ENCODE peak calls at places on chromosomes 13 and 19, in ten cellular contexts. Q is PC-9, C is IMR-90, X is stomach, R is AG10803, A is left lung, J is brain microvascular endothelial cell, G is NB4, E is endothelial cell, T is GM12864. W is an unnamed sample.

GRCh38 chr19:39448271-39448670 is 2.9 kb downstream of the SUPT5H start:
- DNase-seq in E (no peak), X (no peak), T (peak), R (peak), G (peak), J (peak), A (no peak), Q (peak), C (peak), W (no peak)

GRCh38 chr13:44497801-44498200 is 78.3 kb downstream of the TSC22D1 start:
- DNase-seq in R (no peak), C (no peak), G (no peak), T (no peak), A (no peak), E (no peak), Q (no peak), J (no peak), X (no peak), W (no peak)

GRCh38 chr19:50230379-50231351 is 27.2 kb downstream of the MYH14 start:
- DNase-seq in Q (no peak), A (no peak), T (no peak), C (no peak), G (peak), R (no peak), X (no peak), J (no peak), E (no peak), W (no peak)

GRCh38 chr13:52599037-52599852 is 43.0 kb upstream of the HNRNPA1L2 start:
- DNase-seq in X (no peak), G (no peak), J (peak), C (peak), Q (no peak), E (peak), T (no peak), A (no peak), R (peak), W (no peak)

GRCh38 chr19:22784051-22784450 is at the start of gene ZNF99:
- DNase-seq in Q (no peak), C (no peak), X (no peak), A (no peak), J (no peak), E (no peak), G (no peak), R (no peak), T (no peak), W (no peak)

GRCh38 chr13:111668451-111668850 is 348.0 kb downstream of the TEX29 start:
- DNase-seq in X (no peak), R (no peak), A (no peak), Q (no peak), E (no peak), J (no peak), T (no peak), G (no peak), C (no peak), W (no peak)

GRCh38 chr19:17339088-17339741 is 1.9 kb downstream of the GTPBP3 start:
- DNase-seq in R (no peak), A (peak), G (no peak), X (no peak), Q (no peak), C (no peak), E (no peak), T (no peak), J (no peak), W (peak)

GRCh38 chr13:20359335-20359734 is 127.2 kb upstream of the GJB6 start:
- DNase-seq in G (peak), E (no peak), R (peak), C (peak), X (no peak), J (peak), A (no peak), Q (peak), T (no peak), W (peak)

GRCh38 chr13:33090755-33091454 is 74.7 kb downstream of the KL start:
- DNase-seq in R (no peak), C (no peak), G (no peak), E (no peak), J (no peak), X (no peak), Q (no peak), A (no peak), T (no peak), W (no peak)

GRCh38 chr19:53086949-53087348 is 16.3 kb downstream of the ZNF160 start:
- DNase-seq in J (peak), R (peak), G (no peak), C (peak), X (no peak), A (no peak), E (peak), Q (no peak), T (no peak), W (no peak)

GRCh38 chr13:81778350-81778749 is 1437.4 kb upstream of the SPRY2 start:
- DNase-seq in T (no peak), J (no peak), R (no peak), C (no peak), Q (no peak), G (no peak), X (no peak), A (no peak), E (no peak), W (no peak)

GRCh38 chr19:42113641-42114348 is 18.5 kb downstream of the POU2F2 start:
- DNase-seq in C (peak), T (no peak), A (no peak), R (peak), E (peak), X (no peak), Q (peak), J (peak), G (peak), W (peak)

GRCh38 chr19:39498262-39499081 is at the start of gene DLL3:
- DNase-seq in J (peak), X (no peak), A (no peak), Q (no peak), T (no peak), G (peak), E (peak), R (no peak), C (peak), W (no peak)

GRCh38 chr13:44086389-44086788 is 206.7 kb downstream of the LACC1 start:
- DNase-seq in X (no peak), A (no peak), R (no peak), T (no peak), C (no peak), E (no peak), J (no peak), Q (no peak), G (no peak), W (no peak)

GRCh38 chr13:108533842-108534241 is 95.6 kb upstream of the MYO16 start:
- DNase-seq in J (no peak), R (no peak), Q (no peak), X (no peak), A (no peak), T (no peak), C (no peak), E (no peak), G (no peak), W (no peak)

GRCh38 chr19:4369888-4370260 is 26.5 kb downstream of the MPND start:
- DNase-seq in T (no peak), G (no peak), J (no peak), C (peak), E (peak), A (peak), Q (no peak), X (peak), R (peak), W (no peak)

GRCh38 chr13:50170447-50171037 is 155.3 kb downstream of the KCNRG start:
- DNase-seq in R (peak), A (no peak), J (no peak), G (peak), X (no peak), E (no peak), Q (no peak), C (peak), T (no peak), W (no peak)

GRCh38 chr13:76014618-76015315 is 378.6 kb downstream of the LMO7 start:
- DNase-seq in Q (no peak), C (peak), J (peak), T (no peak), G (no peak), X (no peak), R (peak), E (no peak), A (no peak), W (peak)

GRCh38 chr19:44003461-44004134 is 841 bp downstream of the ZNF230 start:
- DNase-seq in A (peak), T (no peak), G (peak), C (no peak), J (no peak), Q (no peak), X (no peak), R (no peak), E (no peak), W (peak)

GRCh38 chr13:46668906-46669525 is 116.0 kb downstream of the LRCH1 start:
- DNase-seq in A (no peak), T (no peak), G (no peak), C (no peak), E (no peak), J (no peak), R (no peak), X (no peak), Q (no peak), W (no peak)

GRCh38 chr13:46675016-46675415 is 121.9 kb downstream of the ESD start:
- DNase-seq in T (no peak), A (no peak), Q (no peak), R (no peak), C (no peak), X (no peak), J (no peak), E (no peak), G (no peak), W (no peak)

GRCh38 chr13:46676378-46676725 is 120.6 kb downstream of the ESD start:
- DNase-seq in E (no peak), J (no peak), G (peak), C (no peak), R (no peak), X (no peak), Q (no peak), T (no peak), A (no peak), W (no peak)

GRCh38 chr13:46668302-46668720 is 115.3 kb downstream of the LRCH1 start:
- DNase-seq in E (peak), T (no peak), J (peak), A (peak), G (no peak), X (no peak), R (peak), Q (no peak), C (peak), W (no peak)

DNA sequence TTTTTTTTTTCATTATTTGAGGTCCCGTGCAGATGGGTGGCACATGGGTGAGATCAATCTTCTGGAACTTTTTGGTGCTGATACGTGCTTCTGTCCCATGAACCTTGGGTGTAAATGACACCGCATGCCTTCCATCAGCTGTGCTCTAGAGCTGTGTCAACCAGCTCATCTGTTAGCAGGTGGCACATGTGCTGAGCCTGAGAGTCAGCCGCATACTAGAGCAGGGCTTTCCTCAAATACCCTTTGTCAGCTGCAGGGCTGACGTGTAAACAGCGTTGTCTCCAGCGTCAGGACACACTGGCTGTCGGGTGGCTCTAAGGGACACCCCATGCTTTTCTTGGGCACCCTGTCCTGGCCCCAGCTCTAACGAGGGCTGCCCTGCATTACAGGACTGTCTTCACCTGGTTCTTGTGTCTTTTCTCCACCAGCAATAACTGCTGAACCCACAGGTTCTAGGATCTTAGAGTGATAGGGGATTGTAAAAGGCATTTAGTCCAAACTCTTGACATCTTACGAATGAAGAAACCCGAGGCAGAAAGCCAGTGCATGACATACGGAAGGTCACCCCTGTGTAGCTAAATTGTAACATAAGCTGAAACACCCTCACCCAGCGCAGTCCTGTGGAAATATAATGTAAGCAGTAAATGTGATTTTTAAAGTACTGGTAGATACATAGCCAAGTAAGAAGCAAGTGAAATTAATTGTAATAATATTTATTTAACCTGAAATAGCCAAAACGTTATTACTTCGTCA is 119.5 kb downstream of the LRCH1 start:
- DNase-seq in R (no peak), G (no peak), Q (no peak), C (no peak), E (no peak), J (no peak), T (no peak), A (no peak), X (no peak), W (no peak)
- TF ChIP-seq CTCF in R (no peak), G (no peak), Q (no peak), C (no peak), E (no peak), J (no peak), T (no peak), A (no peak), X (no peak), W (no peak)

GRCh38 chr19:29875931-29876330 is 64.1 kb downstream of the CCNE1 start:
- DNase-seq in A (no peak), Q (no peak), J (no peak), X (no peak), C (no peak), T (no peak), E (no peak), R (no peak), G (no peak), W (no peak)

GRCh38 chr19:29873024-29873800 is 61.4 kb downstream of the CCNE1 start:
- DNase-seq in C (no peak), G (peak), Q (no peak), A (peak), E (peak), J (no peak), T (no peak), R (peak), X (peak), W (peak)

GRCh38 chr19:29873801-29874575 is 62.2 kb downstream of the CCNE1 start:
- DNase-seq in J (no peak), X (no peak), R (no peak), A (no peak), G (no peak), E (no peak), Q (no peak), C (no peak), T (no peak), W (no peak)

GRCh38 chr19:29871143-29871542 is 59.4 kb downstream of the CCNE1 start:
- DNase-seq in A (no peak), G (no peak), X (no peak), E (no peak), Q (peak), C (no peak), R (no peak), T (no peak), J (no peak), W (no peak)

GRCh38 chr19:29872224-29872731 is 60.5 kb downstream of the CCNE1 start:
- DNase-seq in R (no peak), E (peak), T (no peak), C (no peak), J (no peak), X (no peak), G (no peak), Q (no peak), A (no peak), W (no peak)
- TF ChIP-seq CTCF in R (peak), E (no peak), T (peak), C (peak), J (peak), X (no peak), G (no peak), Q (no peak), A (no peak), W (no peak)

GRCh38 chr13:29840585-29840984 is 9.8 kb downstream of the UBL3 start:
- DNase-seq in T (no peak), Q (no peak), G (no peak), J (no peak), C (no peak), A (no peak), E (no peak), X (no peak), R (no peak), W (no peak)

GRCh38 chr13:29830000-29830399 is 20.4 kb downstream of the UBL3 start:
- DNase-seq in T (no peak), G (no peak), J (no peak), A (no peak), X (no peak), E (no peak), R (no peak), C (no peak), Q (no peak), W (no peak)

GRCh38 chr13:29832899-29833298 is 17.5 kb downstream of the UBL3 start:
- DNase-seq in G (no peak), X (no peak), Q (no peak), T (no peak), J (no peak), R (no peak), E (no peak), C (no peak), A (no peak), W (no peak)

DNA sequence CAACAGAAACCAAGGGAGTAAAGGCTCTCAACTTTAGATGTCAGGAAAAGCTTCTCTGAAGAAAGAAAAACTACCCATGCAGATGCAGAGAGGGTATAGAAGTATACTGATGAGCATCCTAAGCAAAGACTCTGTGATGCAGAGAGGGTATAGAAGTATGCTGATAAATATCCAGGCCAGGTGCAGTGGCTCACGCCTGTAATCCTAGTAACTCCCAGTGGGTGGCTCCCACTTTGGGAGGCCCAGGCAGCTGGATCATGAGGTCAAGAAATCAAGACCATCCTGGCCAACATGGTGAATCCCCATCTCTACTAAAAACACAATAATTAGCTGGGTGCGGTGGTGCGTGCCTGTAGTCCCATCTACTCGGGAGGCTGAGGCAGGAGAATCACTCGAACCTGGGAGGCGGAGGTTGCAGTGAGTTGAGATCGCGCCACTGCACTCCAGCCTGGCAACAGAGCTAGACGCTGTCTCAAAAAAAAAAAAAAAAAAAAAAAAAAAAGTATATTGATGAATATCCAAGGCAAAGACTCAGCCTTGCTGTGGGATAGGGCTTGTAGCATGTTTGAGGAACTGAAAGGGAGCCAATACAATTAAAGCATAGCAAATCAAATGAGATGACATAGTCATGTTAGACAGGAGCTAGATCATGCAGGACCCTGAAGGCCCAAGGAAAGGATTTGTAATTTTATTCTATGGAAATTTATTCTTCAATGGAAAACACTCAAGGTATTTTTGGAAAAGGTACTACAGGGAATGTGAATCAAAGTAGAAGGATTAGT is 14.9 kb downstream of the UBL3 start:
- DNase-seq in G (no peak), Q (no peak), J (no peak), A (no peak), E (no peak), T (no peak), C (no peak), R (no peak), X (no peak), W (no peak)
- TF ChIP-seq CTCF in G (no peak), Q (no peak), J (no peak), A (no peak), E (no peak), T (no peak), C (no peak), R (no peak), X (no peak), W (no peak)

GRCh38 chr13:114100446-114101320 is 31.7 kb downstream of the RASA3 start:
- DNase-seq in X (no peak), T (no peak), J (no peak), C (no peak), A (peak), Q (no peak), R (peak), G (no peak), E (no peak), W (no peak)
- TF ChIP-seq CTCF in X (no peak), T (no peak), J (no peak), C (no peak), A (no peak), Q (no peak), R (no peak), G (no peak), E (no peak), W (no peak)

GRCh38 chr19:54462713-54463530 is 656 bp downstream of the LENG9 start:
- DNase-seq in G (peak), C (peak), Q (peak), A (peak), T (no peak), X (peak), E (peak), J (peak), R (peak), W (peak)

GRCh38 chr19:54462072-54462712 is 1.4 kb downstream of the LENG9 start:
- DNase-seq in E (no peak), C (no peak), A (no peak), G (no peak), X (peak), T (no peak), J (no peak), R (no peak), Q (peak), W (peak)

GRCh38 chr19:54464624-54465266 is 1.2 kb upstream of the LENG9 start:
- DNase-seq in C (peak), G (peak), T (peak), E (peak), X (peak), A (peak), Q (peak), R (peak), J (peak), W (peak)

GRCh38 chr19:54464044-54464623 is 556 bp upstream of the LENG9 start:
- DNase-seq in E (peak), T (peak), J (peak), A (peak), Q (peak), G (peak), X (peak), R (peak), C (peak), W (peak)

DNA sequence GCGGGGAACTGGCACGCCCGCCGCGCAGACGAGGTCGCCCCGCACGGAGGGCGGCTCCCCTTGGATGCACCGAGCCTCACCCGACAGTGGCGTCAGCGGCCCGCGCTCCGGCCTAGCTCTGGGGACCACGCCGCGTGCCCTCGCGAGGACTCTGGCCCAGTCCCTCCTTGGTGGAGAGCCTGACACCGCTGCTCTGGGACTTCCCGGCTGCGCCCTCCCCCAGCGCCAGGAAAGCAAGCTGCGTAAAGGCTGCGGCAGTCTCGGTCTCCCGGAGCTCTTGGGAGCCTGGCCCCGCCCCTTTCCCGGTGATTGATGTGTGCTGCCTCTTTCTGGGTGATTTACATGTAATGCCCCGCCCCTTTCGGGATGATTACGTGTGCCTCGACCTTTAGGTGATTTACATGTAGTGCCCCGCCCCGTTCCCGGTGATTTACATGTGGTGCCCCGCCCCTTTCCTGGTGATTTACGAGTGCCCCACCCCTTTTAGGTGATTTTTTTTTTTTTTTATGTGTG is at the start of gene LENG9:
- DNase-seq in R (peak), J (peak), C (peak), T (no peak), E (peak), G (peak), A (peak), Q (peak), X (peak), W (peak)
- TF ChIP-seq CTCF in R (no peak), J (no peak), C (no peak), T (no peak), E (no peak), G (no peak), A (no peak), Q (no peak), X (no peak), W (no peak)

GRCh38 chr19:10332158-10332964 is 968 bp downstream of the RAVER1 start:
- DNase-seq in X (no peak), C (no peak), J (no peak), R (no peak), T (no peak), A (no peak), Q (peak), G (peak), E (peak), W (no peak)
- TF ChIP-seq CTCF in X (no peak), C (peak), J (peak), R (no peak), T (no peak), A (no peak), Q (no peak), G (peak), E (no peak), W (no peak)

DNA sequence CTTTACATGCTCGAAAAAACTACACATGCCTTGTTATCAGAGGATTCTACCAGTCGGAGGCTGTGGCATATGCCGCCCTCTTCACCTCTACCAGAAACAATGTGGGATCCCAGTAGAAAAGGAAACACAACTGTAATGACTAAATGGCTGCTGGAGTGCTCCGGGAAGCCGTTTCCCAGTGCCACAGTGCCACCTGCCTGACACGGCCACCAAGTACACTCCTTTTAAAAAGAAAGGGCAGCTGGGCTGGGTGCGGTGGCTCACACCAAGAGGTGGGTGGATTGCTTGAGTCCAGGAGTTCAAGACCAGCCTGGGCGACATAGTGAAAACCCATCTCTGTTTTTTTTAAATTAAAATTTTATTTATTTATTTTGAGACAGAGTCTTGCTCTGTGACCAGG is 67.3 kb downstream of the TRPM4 start:
- DNase-seq in J (peak), Q (peak), R (peak), C (peak), X (peak), T (no peak), A (peak), E (peak), G (peak), W (peak)
- TF ChIP-seq CTCF in J (peak), Q (peak), R (peak), C (peak), X (no peak), T (peak), A (no peak), E (peak), G (peak), W (peak)

W was measured in Calu3.